ENCODE peak calls at places on chromosomes 7 and 10, in six cellular contexts. One of them, this sample, is unnamed.

GRCh38 chr10:123318516-123318915 is 164.3 kb downstream of the BUB3 start:
- DNase-seq in lung: no peak
- DNase-seq in heart left ventricle: no peak
- DNase-seq in stomach: no peak
- DNase-seq in Panc1: no peak
- DNase-seq in GM23338: no peak
- DNase-seq in this sample: no peak

GRCh38 chr10:13823046-13823711 is 236.4 kb downstream of the PRPF18 start:
- DNase-seq in heart left ventricle: no peak
- DNase-seq in Panc1: no peak
- DNase-seq in GM23338: peak; percentile 69
- DNase-seq in lung: no peak
- DNase-seq in stomach: no peak
- DNase-seq in this sample: no peak

GRCh38 chr7:14734839-14735321 is 167.7 kb downstream of the DGKB start:
- DNase-seq in heart left ventricle: no peak
- DNase-seq in Panc1: no peak
- DNase-seq in stomach: no peak
- DNase-seq in GM23338: peak; percentile 92
- DNase-seq in lung: no peak
- DNase-seq in this sample: peak; percentile 24

GRCh38 chr10:68082815-68083395 is 7.8 kb upstream of the HERC4 start:
- DNase-seq in Panc1: no peak
- DNase-seq in stomach: no peak
- DNase-seq in heart left ventricle: no peak
- DNase-seq in GM23338: peak; percentile 15
- DNase-seq in lung: no peak
- DNase-seq in this sample: no peak

GRCh38 chr7:37495574-37496184 is 47.0 kb upstream of the ELMO1 start:
- DNase-seq in stomach: no peak
- DNase-seq in Panc1: peak; percentile 12
- DNase-seq in heart left ventricle: no peak
- DNase-seq in lung: no peak
- DNase-seq in GM23338: peak; percentile 63
- DNase-seq in this sample: no peak

GRCh38 chr7:100155553-100156317 is 2.8 kb downstream of the TRAPPC14 start:
- DNase-seq in GM23338: no peak
- DNase-seq in Panc1: no peak
- DNase-seq in stomach: no peak
- DNase-seq in lung: no peak
- DNase-seq in heart left ventricle: no peak
- DNase-seq in this sample: no peak

GRCh38 chr7:98875501-98875900 is 2.8 kb upstream of the TRRAP start:
- DNase-seq in stomach: no peak
- DNase-seq in Panc1: no peak
- DNase-seq in lung: no peak
- DNase-seq in heart left ventricle: no peak
- DNase-seq in GM23338: no peak
- DNase-seq in this sample: peak; percentile 29

GRCh38 chr7:126569402-126569801 is 683.3 kb downstream of the GRM8 start:
- DNase-seq in stomach: no peak
- DNase-seq in Panc1: no peak
- DNase-seq in heart left ventricle: no peak
- DNase-seq in GM23338: no peak
- DNase-seq in lung: no peak
- DNase-seq in this sample: no peak

GRCh38 chr7:155850001-155850436 is 37.8 kb upstream of the SHH start:
- DNase-seq in stomach: no peak
- DNase-seq in Panc1: no peak
- DNase-seq in GM23338: no peak
- DNase-seq in heart left ventricle: no peak
- DNase-seq in lung: no peak
- DNase-seq in this sample: no peak

GRCh38 chr7:118372530-118372929 is 148.0 kb downstream of the ANKRD7 start:
- DNase-seq in GM23338: no peak
- DNase-seq in stomach: no peak
- DNase-seq in heart left ventricle: no peak
- DNase-seq in lung: no peak
- DNase-seq in Panc1: no peak
- DNase-seq in this sample: no peak

GRCh38 chr10:6667679-6668270 is 87.7 kb upstream of the PRKCQ start:
- DNase-seq in GM23338: peak; percentile 75
- DNase-seq in lung: no peak
- DNase-seq in heart left ventricle: no peak
- DNase-seq in Panc1: no peak
- DNase-seq in stomach: no peak
- DNase-seq in this sample: peak; percentile 45

GRCh38 chr10:77223532-77224460 is 413.8 kb downstream of the KCNMA1 start:
- DNase-seq in stomach: no peak
- DNase-seq in lung: no peak
- DNase-seq in GM23338: no peak
- DNase-seq in heart left ventricle: no peak
- DNase-seq in Panc1: no peak
- DNase-seq in this sample: no peak

GRCh38 chr7:148058092-148058491 is 532.5 kb upstream of the C7orf33 start:
- DNase-seq in stomach: no peak
- DNase-seq in Panc1: no peak
- DNase-seq in lung: no peak
- DNase-seq in GM23338: no peak
- DNase-seq in heart left ventricle: no peak
- DNase-seq in this sample: no peak

GRCh38 chr10:33412261-33413092 is 78.0 kb upstream of the NRP1 start:
- DNase-seq in Panc1: no peak
- DNase-seq in stomach: no peak
- DNase-seq in GM23338: no peak
- DNase-seq in lung: no peak
- DNase-seq in heart left ventricle: peak; percentile 27
- DNase-seq in this sample: no peak

GRCh38 chr10:9825491-9826018 is 1192.1 kb upstream of the CELF2 start:
- DNase-seq in heart left ventricle: no peak
- DNase-seq in lung: no peak
- DNase-seq in GM23338: peak; percentile 3
- DNase-seq in Panc1: no peak
- DNase-seq in stomach: peak; percentile 52
- DNase-seq in this sample: peak; percentile 91

GRCh38 chr7:10106609-10107008 is 867.1 kb upstream of the PHF14 start:
- DNase-seq in Panc1: no peak
- DNase-seq in heart left ventricle: no peak
- DNase-seq in GM23338: no peak
- DNase-seq in lung: no peak
- DNase-seq in stomach: no peak
- DNase-seq in this sample: no peak

GRCh38 chr10:72171175-72171630 is 44.6 kb upstream of the ANAPC16 start:
- DNase-seq in Panc1: peak; percentile 80
- DNase-seq in stomach: peak; percentile 70
- DNase-seq in lung: peak; percentile 67
- DNase-seq in heart left ventricle: no peak
- DNase-seq in GM23338: no peak
- DNase-seq in this sample: no peak

GRCh38 chr10:95664543-95664942 is 8.0 kb upstream of the ALDH18A1 start:
- DNase-seq in lung: no peak
- DNase-seq in Panc1: no peak
- DNase-seq in heart left ventricle: no peak
- DNase-seq in stomach: no peak
- DNase-seq in GM23338: no peak
- DNase-seq in this sample: no peak

GRCh38 chr7:100163871-100164270 is 4.5 kb downstream of the GAL3ST4 start:
- DNase-seq in GM23338: no peak
- DNase-seq in Panc1: no peak
- DNase-seq in lung: no peak
- DNase-seq in stomach: no peak
- DNase-seq in heart left ventricle: no peak
- DNase-seq in this sample: no peak

GRCh38 chr10:7686351-7687171 is 16.6 kb upstream of the ITIH2 start:
- DNase-seq in heart left ventricle: no peak
- DNase-seq in stomach: no peak
- DNase-seq in GM23338: no peak
- DNase-seq in lung: peak; percentile 32
- DNase-seq in Panc1: no peak
- DNase-seq in this sample: no peak

GRCh38 chr10:115981056-115981455 is 291.9 kb downstream of the GFRA1 start:
- DNase-seq in stomach: no peak
- DNase-seq in Panc1: no peak
- DNase-seq in heart left ventricle: no peak
- DNase-seq in GM23338: no peak
- DNase-seq in lung: no peak
- DNase-seq in this sample: peak; percentile 15

GRCh38 chr10:21047096-21047495 is 150.0 kb upstream of the NEBL start:
- DNase-seq in lung: no peak
- DNase-seq in heart left ventricle: no peak
- DNase-seq in stomach: no peak
- DNase-seq in GM23338: no peak
- DNase-seq in Panc1: no peak
- DNase-seq in this sample: no peak

GRCh38 chr7:139960158-139960557 is 102.6 kb downstream of the PARP12 start:
- DNase-seq in GM23338: no peak
- DNase-seq in stomach: no peak
- DNase-seq in lung: no peak
- DNase-seq in Panc1: no peak
- DNase-seq in heart left ventricle: no peak
- DNase-seq in this sample: no peak

DNA sequence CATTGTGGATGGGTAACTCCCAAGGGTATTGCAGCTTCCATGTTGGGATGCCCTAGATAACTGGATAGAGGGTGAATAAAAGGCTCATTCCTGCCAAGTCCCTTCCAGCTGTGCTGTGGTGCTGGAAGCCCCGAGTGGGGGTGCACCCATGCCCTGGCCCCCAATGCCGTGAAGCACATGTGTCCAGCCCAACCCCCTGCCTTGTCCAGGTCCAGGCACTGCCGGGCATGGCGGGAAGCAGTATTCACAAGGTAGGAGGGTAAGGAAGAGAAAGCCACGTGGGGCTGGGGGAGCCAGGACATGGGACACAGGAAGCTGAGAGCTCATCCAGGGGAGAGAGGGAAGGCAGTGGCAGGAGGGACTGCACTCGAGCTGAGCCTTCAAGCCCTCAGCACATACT is 148.2 kb upstream of the CDCA7L start:
- DNase-seq in heart left ventricle: no peak
- DNase-seq in lung: no peak
- DNase-seq in stomach: no peak
- DNase-seq in Panc1: no peak
- DNase-seq in GM23338: no peak
- DNase-seq in this sample: no peak
- H3K4me1 ChIP-seq in heart left ventricle: peaks cover 3% of the 10 kb centered on the region
- H3K4me1 ChIP-seq in lung: no peaks in the 10 kb centered on the region
- H3K4me1 ChIP-seq in stomach: no peaks in the 10 kb centered on the region
- H3K4me1 ChIP-seq in Panc1: no peaks in the 10 kb centered on the region
- H3K4me1 ChIP-seq in GM23338: peaks cover 12% of the 10 kb centered on the region
- H3K4me1 ChIP-seq in this sample: peaks cover 6% of the 10 kb centered on the region

DNA sequence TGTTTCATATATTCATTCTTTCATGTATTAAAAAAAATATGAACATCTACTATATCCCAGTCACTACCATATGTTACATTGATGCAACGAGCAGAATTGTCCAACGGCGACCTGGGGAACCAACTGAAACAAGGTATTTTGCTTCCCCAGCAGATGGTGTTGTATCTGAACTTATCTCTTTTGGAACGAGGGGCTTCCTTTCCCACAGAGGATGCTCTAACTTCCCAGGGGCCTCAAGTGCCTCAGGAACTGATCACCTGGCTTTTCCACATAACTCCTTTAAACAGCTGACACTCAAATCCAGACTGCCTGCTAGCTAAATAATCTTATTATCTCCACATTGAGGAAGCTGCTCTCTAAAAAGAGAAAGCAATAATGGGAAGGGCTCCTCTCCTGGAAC is 259.3 kb downstream of the HTR7 start:
- DNase-seq in heart left ventricle: no peak
- DNase-seq in GM23338: peak; percentile 30
- DNase-seq in lung: no peak
- DNase-seq in stomach: no peak
- DNase-seq in Panc1: no peak
- DNase-seq in this sample: no peak
- TF ChIP-seq CTCF in heart left ventricle: no peak
- TF ChIP-seq CTCF in GM23338: peak; percentile 66
- TF ChIP-seq CTCF in lung: no peak
- TF ChIP-seq CTCF in stomach: no peak
- TF ChIP-seq CTCF in Panc1: no peak
- TF ChIP-seq CTCF in this sample: no peak

GRCh38 chr10:62652564-62652963 is 152.0 kb upstream of the ADO start:
- DNase-seq in Panc1: no peak
- DNase-seq in stomach: no peak
- DNase-seq in GM23338: no peak
- DNase-seq in lung: no peak
- DNase-seq in heart left ventricle: no peak
- DNase-seq in this sample: no peak

GRCh38 chr10:62655337-62655994 is 149.1 kb upstream of the ADO start:
- DNase-seq in GM23338: no peak
- DNase-seq in Panc1: no peak
- DNase-seq in stomach: no peak
- DNase-seq in lung: no peak
- DNase-seq in heart left ventricle: no peak
- DNase-seq in this sample: no peak

GRCh38 chr10:62657244-62657835 is 147.2 kb upstream of the ADO start:
- DNase-seq in GM23338: no peak
- DNase-seq in stomach: no peak
- DNase-seq in lung: no peak
- DNase-seq in Panc1: no peak
- DNase-seq in heart left ventricle: no peak
- DNase-seq in this sample: no peak

GRCh38 chr10:62653254-62653653 is 151.3 kb upstream of the ADO start:
- DNase-seq in stomach: no peak
- DNase-seq in GM23338: no peak
- DNase-seq in heart left ventricle: no peak
- DNase-seq in lung: no peak
- DNase-seq in Panc1: no peak
- DNase-seq in this sample: no peak

GRCh38 chr10:62654966-62655336 is 149.6 kb upstream of the ADO start:
- DNase-seq in Panc1: no peak
- DNase-seq in stomach: no peak
- DNase-seq in GM23338: no peak
- DNase-seq in heart left ventricle: no peak
- DNase-seq in lung: no peak
- DNase-seq in this sample: no peak
- H3K4me1 ChIP-seq in Panc1: no peaks in the 10 kb centered on the region
- H3K4me1 ChIP-seq in stomach: no peaks in the 10 kb centered on the region
- H3K4me1 ChIP-seq in GM23338: peaks cover 9% of the 10 kb centered on the region
- H3K4me1 ChIP-seq in heart left ventricle: no peaks in the 10 kb centered on the region
- H3K4me1 ChIP-seq in lung: peaks cover 2% of the 10 kb centered on the region
- H3K4me1 ChIP-seq in this sample: no peaks in the 10 kb centered on the region

GRCh38 chr7:12965767-12966166 is 278.3 kb downstream of the ARL4A start:
- DNase-seq in heart left ventricle: no peak
- DNase-seq in lung: no peak
- DNase-seq in stomach: no peak
- DNase-seq in GM23338: no peak
- DNase-seq in Panc1: no peak
- DNase-seq in this sample: no peak

GRCh38 chr7:12967322-12967721 is 279.9 kb downstream of the ARL4A start:
- DNase-seq in Panc1: no peak
- DNase-seq in GM23338: no peak
- DNase-seq in stomach: no peak
- DNase-seq in heart left ventricle: no peak
- DNase-seq in lung: no peak
- DNase-seq in this sample: no peak

GRCh38 chr7:12964836-12965235 is 277.4 kb downstream of the ARL4A start:
- DNase-seq in stomach: no peak
- DNase-seq in Panc1: no peak
- DNase-seq in GM23338: no peak
- DNase-seq in lung: no peak
- DNase-seq in heart left ventricle: no peak
- DNase-seq in this sample: no peak

GRCh38 chr7:12961910-12962309 is 274.5 kb downstream of the ARL4A start:
- DNase-seq in stomach: no peak
- DNase-seq in lung: no peak
- DNase-seq in Panc1: no peak
- DNase-seq in heart left ventricle: peak; percentile 53
- DNase-seq in GM23338: no peak
- DNase-seq in this sample: no peak

GRCh38 chr7:12963435-12963834 is 276.0 kb downstream of the ARL4A start:
- DNase-seq in GM23338: no peak
- DNase-seq in heart left ventricle: no peak
- DNase-seq in Panc1: no peak
- DNase-seq in stomach: no peak
- DNase-seq in lung: no peak
- DNase-seq in this sample: no peak
- TF ChIP-seq CTCF in GM23338: no peak
- TF ChIP-seq CTCF in heart left ventricle: no peak
- TF ChIP-seq CTCF in Panc1: no peak
- TF ChIP-seq CTCF in stomach: no peak
- TF ChIP-seq CTCF in lung: no peak
- TF ChIP-seq CTCF in this sample: no peak

This sample was measured in testis.